ENCODE peak calls at places on chromosomes 6 and 20, in eight cellular contexts. One of them, this sample, is unnamed.

GRCh38 chr6:7409740-7410139 is 20.1 kb downstream of the RIOK1 start:
- DNase-seq in BJ: no peak
- DNase-seq in IMR-90: no peak
- DNase-seq in WERI-Rb-1: no peak
- DNase-seq in AG10803: no peak
- DNase-seq in fibroblast of pulmonary artery: no peak
- DNase-seq in HCT116: no peak
- DNase-seq in hepatocyte: no peak
- DNase-seq in this sample: no peak

GRCh38 chr6:47075741-47076421 is 33.7 kb upstream of the ADGRF1 start:
- DNase-seq in hepatocyte: no peak
- DNase-seq in fibroblast of pulmonary artery: no peak
- DNase-seq in WERI-Rb-1: no peak
- DNase-seq in HCT116: no peak
- DNase-seq in BJ: no peak
- DNase-seq in IMR-90: no peak
- DNase-seq in AG10803: no peak
- DNase-seq in this sample: peak; percentile 62

GRCh38 chr6:131858765-131859490 is 51.1 kb downstream of the ENPP1 start:
- DNase-seq in AG10803: peak; percentile 62
- DNase-seq in WERI-Rb-1: no peak
- DNase-seq in fibroblast of pulmonary artery: peak; percentile 16
- DNase-seq in IMR-90: peak; percentile 82
- DNase-seq in BJ: peak; percentile 49
- DNase-seq in hepatocyte: no peak
- DNase-seq in HCT116: no peak
- DNase-seq in this sample: peak; percentile 34

GRCh38 chr20:9150632-9151031 is 81.7 kb downstream of the PLCB4 start:
- DNase-seq in AG10803: no peak
- DNase-seq in hepatocyte: no peak
- DNase-seq in WERI-Rb-1: no peak
- DNase-seq in HCT116: no peak
- DNase-seq in BJ: no peak
- DNase-seq in fibroblast of pulmonary artery: no peak
- DNase-seq in IMR-90: no peak
- DNase-seq in this sample: no peak

GRCh38 chr6:20341564-20341963 is 60.1 kb upstream of the E2F3 start:
- DNase-seq in AG10803: no peak
- DNase-seq in hepatocyte: no peak
- DNase-seq in IMR-90: no peak
- DNase-seq in WERI-Rb-1: no peak
- DNase-seq in HCT116: no peak
- DNase-seq in fibroblast of pulmonary artery: no peak
- DNase-seq in BJ: no peak
- DNase-seq in this sample: no peak

GRCh38 chr6:79522609-79523008 is 14.6 kb downstream of the LCA5 start:
- DNase-seq in AG10803: no peak
- DNase-seq in hepatocyte: no peak
- DNase-seq in IMR-90: no peak
- DNase-seq in BJ: no peak
- DNase-seq in WERI-Rb-1: no peak
- DNase-seq in fibroblast of pulmonary artery: no peak
- DNase-seq in HCT116: no peak
- DNase-seq in this sample: no peak

GRCh38 chr6:147615659-147616456 is 107.4 kb downstream of the SAMD5 start:
- DNase-seq in BJ: no peak
- DNase-seq in hepatocyte: no peak
- DNase-seq in IMR-90: peak; percentile 68
- DNase-seq in WERI-Rb-1: no peak
- DNase-seq in HCT116: no peak
- DNase-seq in fibroblast of pulmonary artery: no peak
- DNase-seq in AG10803: no peak
- DNase-seq in this sample: no peak

GRCh38 chr20:23963941-23964340 is 24.6 kb downstream of the GGTLC1 start:
- DNase-seq in WERI-Rb-1: no peak
- DNase-seq in hepatocyte: no peak
- DNase-seq in AG10803: no peak
- DNase-seq in HCT116: no peak
- DNase-seq in BJ: no peak
- DNase-seq in fibroblast of pulmonary artery: no peak
- DNase-seq in IMR-90: no peak
- DNase-seq in this sample: no peak

GRCh38 chr20:24629668-24630067 is 160.2 kb downstream of the SYNDIG1 start:
- DNase-seq in AG10803: no peak
- DNase-seq in IMR-90: no peak
- DNase-seq in HCT116: no peak
- DNase-seq in BJ: no peak
- DNase-seq in WERI-Rb-1: no peak
- DNase-seq in fibroblast of pulmonary artery: peak; percentile 28
- DNase-seq in hepatocyte: peak; percentile 24
- DNase-seq in this sample: peak; percentile 8

GRCh38 chr6:743320-744096 is 50.6 kb upstream of the EXOC2 start:
- DNase-seq in AG10803: no peak
- DNase-seq in fibroblast of pulmonary artery: no peak
- DNase-seq in hepatocyte: no peak
- DNase-seq in WERI-Rb-1: no peak
- DNase-seq in IMR-90: no peak
- DNase-seq in HCT116: no peak
- DNase-seq in BJ: no peak
- DNase-seq in this sample: peak; percentile 16

GRCh38 chr20:58251979-58252591 is 23.6 kb upstream of the ANKRD60 start:
- DNase-seq in HCT116: peak; percentile 80
- DNase-seq in AG10803: peak; percentile 85
- DNase-seq in fibroblast of pulmonary artery: peak; percentile 95
- DNase-seq in IMR-90: peak; percentile 96
- DNase-seq in BJ: peak; percentile 57
- DNase-seq in hepatocyte: peak; percentile 45
- DNase-seq in WERI-Rb-1: no peak
- DNase-seq in this sample: peak; percentile 92

GRCh38 chr6:160301341-160301740 is 42.7 kb upstream of the SLC22A2 start:
- DNase-seq in BJ: no peak
- DNase-seq in AG10803: no peak
- DNase-seq in HCT116: no peak
- DNase-seq in IMR-90: no peak
- DNase-seq in WERI-Rb-1: no peak
- DNase-seq in hepatocyte: no peak
- DNase-seq in fibroblast of pulmonary artery: no peak
- DNase-seq in this sample: no peak

GRCh38 chr6:47083586-47084047 is 41.5 kb upstream of the ADGRF1 start:
- DNase-seq in WERI-Rb-1: no peak
- DNase-seq in BJ: peak; percentile 10
- DNase-seq in AG10803: peak; percentile 90
- DNase-seq in HCT116: no peak
- DNase-seq in IMR-90: peak; percentile 36
- DNase-seq in fibroblast of pulmonary artery: peak; percentile 98
- DNase-seq in hepatocyte: peak; percentile 86
- DNase-seq in this sample: peak; percentile 99

GRCh38 chr6:56899311-56899710 is 55.6 kb upstream of the BEND6 start:
- DNase-seq in IMR-90: peak; percentile 72
- DNase-seq in AG10803: peak; percentile 89
- DNase-seq in WERI-Rb-1: no peak
- DNase-seq in hepatocyte: no peak
- DNase-seq in fibroblast of pulmonary artery: peak; percentile 67
- DNase-seq in BJ: no peak
- DNase-seq in HCT116: no peak
- DNase-seq in this sample: peak; percentile 12

GRCh38 chr6:15061176-15061575 is 184.7 kb upstream of the JARID2 start:
- DNase-seq in fibroblast of pulmonary artery: no peak
- DNase-seq in IMR-90: no peak
- DNase-seq in HCT116: no peak
- DNase-seq in AG10803: no peak
- DNase-seq in hepatocyte: no peak
- DNase-seq in BJ: no peak
- DNase-seq in WERI-Rb-1: peak; percentile 22
- DNase-seq in this sample: no peak

GRCh38 chr6:157091243-157091642 is 232.1 kb downstream of the TMEM242 start:
- DNase-seq in BJ: no peak
- DNase-seq in hepatocyte: no peak
- DNase-seq in fibroblast of pulmonary artery: no peak
- DNase-seq in WERI-Rb-1: no peak
- DNase-seq in HCT116: no peak
- DNase-seq in AG10803: no peak
- DNase-seq in IMR-90: no peak
- DNase-seq in this sample: no peak
- TF ChIP-seq CTCF in BJ: no peak
- TF ChIP-seq CTCF in hepatocyte: no peak
- TF ChIP-seq CTCF in fibroblast of pulmonary artery: no peak
- TF ChIP-seq CTCF in WERI-Rb-1: no peak
- TF ChIP-seq CTCF in HCT116: no peak
- TF ChIP-seq CTCF in AG10803: no peak
- TF ChIP-seq CTCF in IMR-90: no peak
- TF ChIP-seq CTCF in this sample: no peak

GRCh38 chr6:151389640-151390275 is 1.6 kb downstream of the ZBTB2 start:
- DNase-seq in AG10803: peak; percentile 81
- DNase-seq in fibroblast of pulmonary artery: peak; percentile 77
- DNase-seq in hepatocyte: peak; percentile 77
- DNase-seq in WERI-Rb-1: peak; percentile 35
- DNase-seq in BJ: peak; percentile 28
- DNase-seq in IMR-90: peak; percentile 59
- DNase-seq in HCT116: no peak
- DNase-seq in this sample: peak; percentile 80

GRCh38 chr6:151391021-151391470 is 313 bp downstream of the ZBTB2 start:
- DNase-seq in fibroblast of pulmonary artery: peak; percentile 71
- DNase-seq in BJ: no peak
- DNase-seq in AG10803: peak; percentile 57
- DNase-seq in HCT116: no peak
- DNase-seq in IMR-90: peak; percentile 60
- DNase-seq in WERI-Rb-1: peak; percentile 81
- DNase-seq in hepatocyte: peak; percentile 88
- DNase-seq in this sample: peak; percentile 69

GRCh38 chr6:151387581-151387980 is 3.8 kb downstream of the ZBTB2 start:
- DNase-seq in WERI-Rb-1: no peak
- DNase-seq in IMR-90: peak; percentile 86
- DNase-seq in fibroblast of pulmonary artery: peak; percentile 43
- DNase-seq in hepatocyte: no peak
- DNase-seq in HCT116: no peak
- DNase-seq in AG10803: peak; percentile 73
- DNase-seq in BJ: peak; percentile 15
- DNase-seq in this sample: peak; percentile 41

GRCh38 chr6:151390276-151391020 is 911 bp downstream of the ZBTB2 start:
- DNase-seq in BJ: peak; percentile 92
- DNase-seq in WERI-Rb-1: peak; percentile 96
- DNase-seq in hepatocyte: peak; percentile 100
- DNase-seq in HCT116: peak; percentile 96
- DNase-seq in fibroblast of pulmonary artery: peak; percentile 99
- DNase-seq in IMR-90: peak; percentile 98
- DNase-seq in AG10803: peak; percentile 99
- DNase-seq in this sample: peak; percentile 99

GRCh38 chr6:151388997-151389639 is 2.2 kb downstream of the ZBTB2 start:
- DNase-seq in IMR-90: no peak
- DNase-seq in fibroblast of pulmonary artery: no peak
- DNase-seq in hepatocyte: peak; percentile 22
- DNase-seq in WERI-Rb-1: no peak
- DNase-seq in HCT116: no peak
- DNase-seq in AG10803: no peak
- DNase-seq in BJ: no peak
- DNase-seq in this sample: no peak
- H3K4me3 ChIP-seq in IMR-90: peak overlapping the region; percentile 69
- H3K4me3 ChIP-seq in fibroblast of pulmonary artery: peak overlapping the region; percentile 78
- H3K4me3 ChIP-seq in hepatocyte: peak overlapping the region; percentile 51
- H3K4me3 ChIP-seq in WERI-Rb-1: peak overlapping the region; percentile 86
- H3K4me3 ChIP-seq in HCT116: peak overlapping the region; percentile 82
- H3K4me3 ChIP-seq in AG10803: peak overlapping the region; percentile 76
- H3K4me3 ChIP-seq in BJ: peak overlapping the region; percentile 73
- H3K4me3 ChIP-seq in this sample: peak overlapping the region; percentile 81

DNA sequence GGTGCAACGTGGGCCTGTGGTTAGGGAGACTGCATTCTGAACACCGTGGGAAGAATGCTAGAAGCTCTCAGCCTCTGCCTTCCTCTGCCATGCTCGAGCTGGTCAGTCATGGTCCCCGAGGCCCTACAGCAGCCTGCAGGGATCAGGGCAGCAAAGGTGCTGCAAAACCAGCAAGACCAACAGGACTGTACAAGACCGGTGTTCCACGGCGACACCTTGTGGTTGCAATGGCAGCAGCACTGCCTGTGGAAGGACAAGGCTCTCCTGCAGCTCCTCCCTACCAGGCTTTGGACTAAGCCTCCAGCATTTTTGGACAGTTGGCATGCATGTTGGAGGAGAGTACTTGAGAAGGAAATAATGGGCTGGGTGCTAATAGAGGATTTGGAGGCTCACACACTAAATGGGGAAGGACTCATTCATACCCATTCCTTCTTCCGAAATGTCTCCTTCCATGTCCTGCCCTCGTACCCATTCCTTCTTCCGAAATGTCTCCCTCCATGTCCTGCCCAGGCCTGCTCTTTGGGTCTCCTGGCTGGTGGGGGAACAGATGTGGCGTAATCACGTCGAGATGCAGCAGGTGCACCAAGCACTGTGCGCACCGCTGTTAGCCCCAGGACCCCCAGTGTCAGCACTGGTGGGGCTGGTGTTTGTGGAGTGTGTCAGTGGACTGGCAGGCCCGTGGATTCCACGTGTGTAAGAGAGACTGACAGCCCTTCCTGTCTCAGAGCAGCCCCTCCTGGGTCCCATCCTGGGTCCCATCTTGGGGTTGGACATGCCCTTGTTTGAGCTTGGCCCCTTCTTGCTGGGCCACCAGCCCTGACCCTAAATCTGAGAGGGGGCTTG is 18.6 kb upstream of the MYT1 start:
- DNase-seq in AG10803: no peak
- DNase-seq in fibroblast of pulmonary artery: no peak
- DNase-seq in BJ: no peak
- DNase-seq in hepatocyte: no peak
- DNase-seq in WERI-Rb-1: peak; percentile 35
- DNase-seq in HCT116: peak; percentile 19
- DNase-seq in IMR-90: no peak
- DNase-seq in this sample: no peak
- TF ChIP-seq CTCF in AG10803: no peak
- TF ChIP-seq CTCF in fibroblast of pulmonary artery: peak; percentile 11
- TF ChIP-seq CTCF in BJ: no peak
- TF ChIP-seq CTCF in hepatocyte: no peak
- TF ChIP-seq CTCF in WERI-Rb-1: peak; percentile 47
- TF ChIP-seq CTCF in HCT116: peak; percentile 74
- TF ChIP-seq CTCF in IMR-90: peak; percentile 7
- TF ChIP-seq CTCF in this sample: no peak

GRCh38 chr6:32415521-32416019 is 8.6 kb upstream of the BTNL2 start:
- DNase-seq in HCT116: peak; percentile 74
- DNase-seq in hepatocyte: peak; percentile 84
- DNase-seq in IMR-90: peak; percentile 58
- DNase-seq in AG10803: peak; percentile 59
- DNase-seq in WERI-Rb-1: peak; percentile 86
- DNase-seq in fibroblast of pulmonary artery: peak; percentile 81
- DNase-seq in BJ: no peak
- DNase-seq in this sample: peak; percentile 71

GRCh38 chr6:32416031-32416430 is 9.1 kb upstream of the BTNL2 start:
- DNase-seq in WERI-Rb-1: no peak
- DNase-seq in BJ: no peak
- DNase-seq in IMR-90: no peak
- DNase-seq in hepatocyte: no peak
- DNase-seq in HCT116: no peak
- DNase-seq in AG10803: no peak
- DNase-seq in fibroblast of pulmonary artery: peak; percentile 48
- DNase-seq in this sample: no peak

GRCh38 chr6:32410906-32411305 is 3.9 kb upstream of the BTNL2 start:
- DNase-seq in HCT116: no peak
- DNase-seq in AG10803: no peak
- DNase-seq in hepatocyte: no peak
- DNase-seq in WERI-Rb-1: no peak
- DNase-seq in IMR-90: no peak
- DNase-seq in fibroblast of pulmonary artery: no peak
- DNase-seq in BJ: no peak
- DNase-seq in this sample: no peak

GRCh38 chr6:32413427-32414047 is 6.6 kb upstream of the BTNL2 start:
- DNase-seq in fibroblast of pulmonary artery: peak; percentile 84
- DNase-seq in BJ: peak; percentile 3
- DNase-seq in hepatocyte: peak; percentile 88
- DNase-seq in AG10803: peak; percentile 74
- DNase-seq in IMR-90: peak; percentile 69
- DNase-seq in HCT116: peak; percentile 69
- DNase-seq in WERI-Rb-1: peak; percentile 89
- DNase-seq in this sample: peak; percentile 76

GRCh38 chr6:32411943-32412342 is 5.0 kb upstream of the BTNL2 start:
- DNase-seq in AG10803: no peak
- DNase-seq in WERI-Rb-1: no peak
- DNase-seq in fibroblast of pulmonary artery: no peak
- DNase-seq in hepatocyte: peak; percentile 35
- DNase-seq in BJ: no peak
- DNase-seq in IMR-90: no peak
- DNase-seq in HCT116: no peak
- DNase-seq in this sample: no peak
- H3K4me3 ChIP-seq in AG10803: no peak overlapping the region
- H3K4me3 ChIP-seq in WERI-Rb-1: no peak overlapping the region
- H3K4me3 ChIP-seq in fibroblast of pulmonary artery: no peak overlapping the region
- H3K4me3 ChIP-seq in hepatocyte: no peak overlapping the region
- H3K4me3 ChIP-seq in BJ: no peak overlapping the region
- H3K4me3 ChIP-seq in IMR-90: no peak overlapping the region
- H3K4me3 ChIP-seq in HCT116: no peak overlapping the region
- H3K4me3 ChIP-seq in this sample: no peak overlapping the region

This sample was measured in fibroblast of villous mesenchyme.